ENCODE peak calls at places on chromosomes 3 and 15, in four cellular contexts. O, H, Z and M are unnamed samples.

GRCh38 chr3:50317303-50317702 is 5.2 kb downstream of the HYAL2 start:
- DNase-seq in O (peak), H (no peak), Z (no peak), M (no peak)

GRCh38 chr3:23648326-23648964 is 157.3 kb upstream of the UBE2E1 start:
- DNase-seq in O (no peak), H (no peak), Z (no peak), M (no peak)

GRCh38 chr15:48811325-48811938 is 563 bp upstream of the CEP152 start:
- DNase-seq in O (no peak), H (peak), Z (no peak), M (no peak)

GRCh38 chr15:64647367-64647766 is 128.0 kb downstream of the RBPMS2 start:
- DNase-seq in O (no peak), H (no peak), Z (no peak), M (no peak)

GRCh38 chr3:183381673-183382072 is 46.7 kb downstream of the MCF2L2 start:
- DNase-seq in O (no peak), H (no peak), Z (no peak), M (no peak)

GRCh38 chr15:63402498-63403253 is 21.0 kb upstream of the CA12 start:
- DNase-seq in O (no peak), H (peak), Z (no peak), M (no peak)

GRCh38 chr15:92112711-92113110 is 259.2 kb downstream of the SLCO3A1 start:
- DNase-seq in O (no peak), H (no peak), Z (no peak), M (no peak)

GRCh38 chr3:145981057-145981456 is 179.9 kb downstream of the PLOD2 start:
- DNase-seq in O (no peak), H (no peak), Z (no peak), M (no peak)

GRCh38 chr3:72246685-72247084 is 461.7 kb upstream of the PROK2 start:
- DNase-seq in O (peak), H (no peak), Z (no peak), M (no peak)

GRCh38 chr15:31175484-31175883 is 74.0 kb upstream of the TRPM1 start:
- DNase-seq in O (no peak), H (no peak), Z (peak), M (no peak)

GRCh38 chr3:177370396-177370795 is 173.1 kb upstream of the TBL1XR1 start:
- DNase-seq in O (no peak), H (no peak), Z (no peak), M (no peak)

GRCh38 chr3:13424865-13425605 is 4.9 kb upstream of the NUP210 start:
- DNase-seq in O (no peak), H (no peak), Z (no peak), M (no peak)

GRCh38 chr15:96331141-96331941 is 841 bp downstream of the NR2F2 start:
- DNase-seq in O (no peak), H (no peak), Z (peak), M (no peak)
- TF ChIP-seq POLR2A in O (no peak), H (no peak), Z (no peak), M (no peak)

DNA sequence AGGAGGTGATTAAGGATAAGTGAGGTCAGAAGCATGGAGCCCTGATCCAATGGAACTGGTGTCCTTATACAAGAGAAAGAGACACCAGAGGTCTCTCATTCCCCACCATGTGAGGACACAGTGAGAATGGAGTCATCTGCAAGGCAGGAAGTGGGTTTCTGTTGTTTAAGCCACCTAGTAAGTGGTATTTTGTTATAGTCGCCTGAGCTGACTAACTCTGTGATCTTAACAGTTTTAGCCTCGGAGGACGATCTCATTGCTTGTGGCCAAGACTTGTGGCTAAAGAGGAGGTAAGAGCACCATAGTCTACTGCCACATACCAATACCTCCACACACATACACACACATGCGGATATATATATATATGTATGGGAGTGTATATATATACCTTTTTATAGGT is 73.8 kb downstream of the MCTP2 start:
- DNase-seq in O (no peak), H (no peak), Z (no peak), M (no peak)
- H3K27ac ChIP-seq in O (no peak), H (no peak), Z (no peak), M (no peak)

GRCh38 chr3:154314152-154314551 is 10.1 kb downstream of the DHX36 start:
- DNase-seq in O (no peak), H (no peak), Z (no peak), M (no peak)
- TF ChIP-seq CTCF in O (no peak), H (no peak), Z (no peak), M (no peak)

DNA sequence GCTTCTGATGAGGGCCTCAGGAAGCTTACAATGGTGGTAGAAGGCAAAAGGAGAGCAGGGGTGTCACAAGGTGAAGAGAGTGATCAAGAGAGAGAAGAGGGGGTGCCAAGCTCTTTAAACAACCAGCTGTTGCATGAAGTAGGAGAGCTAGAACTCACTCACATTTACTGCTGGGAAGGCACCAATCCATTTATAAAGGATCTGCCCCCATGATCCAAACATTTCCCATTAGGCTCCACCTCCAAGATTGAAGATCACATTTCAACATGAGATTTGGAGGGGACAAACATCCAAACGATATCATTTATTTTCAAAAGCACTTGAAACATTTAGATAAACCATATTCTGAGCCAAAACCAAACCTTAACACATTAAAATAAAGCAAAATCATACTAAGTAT is 26.3 kb downstream of the ANKRD28 start:
- DNase-seq in O (no peak), H (no peak), Z (no peak), M (no peak)
- TF ChIP-seq POLR2A in O (no peak), H (no peak), Z (no peak), M (no peak)

DNA sequence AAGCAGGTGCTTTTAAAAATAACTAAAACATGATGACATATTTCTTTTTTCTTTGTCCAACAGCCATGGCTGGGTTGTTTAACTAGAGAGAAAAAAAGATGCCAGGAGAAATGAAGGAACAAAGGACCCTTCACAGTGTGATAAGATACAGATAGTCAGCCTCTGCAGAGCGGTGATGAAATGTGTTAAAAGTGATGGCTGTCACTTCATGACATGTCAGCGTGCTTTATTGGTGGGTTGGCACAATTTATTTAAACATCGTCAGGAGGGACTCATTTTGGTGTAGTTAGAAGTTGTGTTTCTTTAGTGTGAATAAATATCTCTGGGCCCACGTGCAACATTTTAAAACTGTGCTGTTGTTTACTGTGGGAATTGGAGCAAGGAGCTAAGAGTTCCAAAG is 887.4 kb upstream of the CFAP20DC start:
- DNase-seq in O (no peak), H (no peak), Z (no peak), M (no peak)
- H3K27ac ChIP-seq in O (no peak), H (no peak), Z (no peak), M (no peak)

GRCh38 chr3:100776736-100777135 is 67.4 kb downstream of the TFG start:
- DNase-seq in O (no peak), H (no peak), Z (no peak), M (no peak)
- TF ChIP-seq CTCF in O (no peak), H (no peak), Z (no peak), M (no peak)

GRCh38 chr3:55486857-55487375 is at the start of gene WNT5A:
- DNase-seq in O (no peak), H (no peak), Z (peak), M (no peak)

GRCh38 chr3:55485208-55485791 is 1.8 kb downstream of the WNT5A start:
- DNase-seq in O (peak), H (peak), Z (peak), M (peak)

GRCh38 chr3:55487376-55488241 is 503 bp upstream of the WNT5A start:
- DNase-seq in O (no peak), H (no peak), Z (peak), M (no peak)

GRCh38 chr3:55484741-55485207 is 2.3 kb downstream of the WNT5A start:
- DNase-seq in O (no peak), H (no peak), Z (no peak), M (no peak)

GRCh38 chr3:55486101-55486856 is 827 bp downstream of the WNT5A start:
- DNase-seq in O (peak), H (no peak), Z (peak), M (no peak)
- TF ChIP-seq POLR2A in O (no peak), H (no peak), Z (no peak), M (no peak)

GRCh38 chr3:21944251-21944650 is 193.2 kb upstream of the ZNF385D start:
- DNase-seq in O (no peak), H (no peak), Z (no peak), M (no peak)
- H3K27ac ChIP-seq in O (no peak), H (no peak), Z (no peak), M (no peak)

GRCh38 chr3:119098620-119099222 is 47.2 kb upstream of the TEX55 start:
- DNase-seq in O (no peak), H (peak), Z (no peak), M (no peak)
- TF ChIP-seq CTCF in O (peak), H (peak), Z (peak), M (no peak)